ENCODE peak calls at places on chromosomes 13 and 19, in five cellular contexts. A is ascending aorta, X is GM13976, J is amniotic stem cell, G is uterus. W is an unnamed sample.
A peak's percentile ranks its signal among the peaks of the same experiment; 100 is the strongest.

GRCh38 chr13:109412232-109412935 is 374.0 kb downstream of the IRS2 start:
- DNase-seq in A (no peak), X (no peak), J (no peak), G (peak; percentile 23), W (no peak)

GRCh38 chr13:75760182-75760981 is 124.3 kb downstream of the LMO7 start:
- DNase-seq in A (no peak), X (peak; percentile 12), J (no peak), G (no peak), W (no peak)

GRCh38 chr13:106533101-106533939 is 2.1 kb downstream of the EFNB2 start:
- DNase-seq in A (no peak), X (peak; percentile 50), J (peak; percentile 42), G (peak; percentile 80), W (no peak)

GRCh38 chr13:83752141-83752540 is 130.1 kb downstream of the SLITRK1 start:
- DNase-seq in A (no peak), X (no peak), J (no peak), G (no peak), W (peak; percentile 60)

GRCh38 chr19:46606019-46606418 is 4.9 kb downstream of the CALM3 start:
- DNase-seq in A (no peak), X (peak; percentile 9), J (no peak), G (no peak), W (no peak)

GRCh38 chr13:58963321-58963720 is 1200.4 kb downstream of the DIAPH3 start:
- DNase-seq in A (no peak), X (no peak), J (no peak), G (no peak), W (no peak)

GRCh38 chr13:99043700-99044300 is 65.9 kb upstream of the DOCK9 start:
- DNase-seq in A (no peak), X (no peak), J (no peak), G (no peak), W (no peak)

GRCh38 chr13:99434258-99434788 is 66.9 kb upstream of the TM9SF2 start:
- DNase-seq in A (no peak), X (no peak), J (no peak), G (no peak), W (no peak)

GRCh38 chr13:103573446-103573845 is 507.2 kb upstream of the SLC10A2 start:
- DNase-seq in A (no peak), X (no peak), J (no peak), G (no peak), W (no peak)

GRCh38 chr19:19064098-19064722 is 416 bp downstream of the SLC25A42 start:
- DNase-seq in A (no peak), X (no peak), J (no peak), G (no peak), W (no peak)

GRCh38 chr13:97574926-97575325 is 141.0 kb downstream of the RAP2A start:
- DNase-seq in A (no peak), X (peak; percentile 26), J (no peak), G (no peak), W (no peak)

GRCh38 chr13:85287528-85287927 is 511.7 kb downstream of the SLITRK6 start:
- DNase-seq in A (no peak), X (no peak), J (no peak), G (no peak), W (no peak)

GRCh38 chr19:51777570-51778460 is 16.8 kb downstream of the FPR2 start:
- DNase-seq in A (no peak), X (peak; percentile 64), J (peak; percentile 44), G (peak; percentile 66), W (peak; percentile 68)

GRCh38 chr19:22532388-22533310 is 101.5 kb upstream of the ZNF492 start:
- DNase-seq in A (peak; percentile 95), X (no peak), J (no peak), G (peak; percentile 94), W (no peak)

GRCh38 chr19:50790898-50791562 is 815 bp downstream of the ACP4 start:
- DNase-seq in A (no peak), X (no peak), J (no peak), G (no peak), W (no peak)

W was measured in non-pigmented ciliary epithelial cell.